ENCODE peak calls at places on chromosome 6, in ten cellular contexts. N is CD8-positive, alpha-beta memory T cell; R is right lobe of liver; A is HepG2; W is tibial artery; H is HCT116; X is testis; C is heart left ventricle; F is neuronal stem cell; D is OCI-LY7. K is an unnamed sample.

GRCh38 chr6:148779142-148779562 is 32.3 kb downstream of the UST start:
- DNase-seq in N (no peak), R (no peak), A (no peak), W (no peak), H (no peak), X (no peak), C (peak; percentile 29), F (no peak), D (no peak), K (no peak)

GRCh38 chr6:36623547-36624459 is 29.6 kb downstream of the SRSF3 start:
- DNase-seq in N (peak; percentile 83), R (peak; percentile 91), A (peak; percentile 77), W (peak; percentile 94), H (peak; percentile 58), X (peak; percentile 92), C (peak; percentile 86), F (peak; percentile 76), D (peak; percentile 83), K (peak; percentile 93)

GRCh38 chr6:132684267-132684666 is 25.3 kb upstream of the TAAR1 start:
- DNase-seq in N (no peak), R (no peak), A (no peak), W (no peak), H (no peak), X (no peak), C (no peak), F (no peak), D (no peak), K (no peak)

GRCh38 chr6:136511397-136511796 is 38.8 kb downstream of the MAP7 start:
- DNase-seq in N (no peak), R (no peak), A (no peak), W (no peak), H (no peak), X (no peak), C (no peak), F (no peak), D (no peak), K (no peak)

GRCh38 chr6:64074981-64075380 is 439.4 kb downstream of the PHF3 start:
- DNase-seq in N (no peak), R (no peak), A (no peak), W (no peak), H (no peak), X (no peak), C (no peak), F (no peak), D (no peak), K (no peak)

GRCh38 chr6:90199900-90200299 is 96.7 kb downstream of the BACH2 start:
- DNase-seq in N (no peak), R (no peak), A (no peak), W (no peak), H (no peak), X (no peak), C (no peak), F (no peak), D (no peak), K (no peak)

GRCh38 chr6:53727748-53728147 is 62.2 kb upstream of the KLHL31 start:
- DNase-seq in N (no peak), R (no peak), A (no peak), W (no peak), H (no peak), X (no peak), C (no peak), F (no peak), D (no peak), K (no peak)

GRCh38 chr6:43869792-43870659 is 100.0 kb downstream of the VEGFA start:
- DNase-seq in N (no peak), R (no peak), A (no peak), W (no peak), H (no peak), X (no peak), C (no peak), F (no peak), D (no peak), K (no peak)

GRCh38 chr6:140548379-140548778 is 1173.9 kb upstream of the CITED2 start:
- DNase-seq in N (no peak), R (no peak), A (no peak), W (no peak), H (no peak), X (no peak), C (no peak), F (no peak), D (no peak), K (no peak)

GRCh38 chr6:69871107-69871506 is 4.8 kb downstream of the COL19A1 start:
- DNase-seq in N (no peak), R (no peak), A (no peak), W (no peak), H (no peak), X (no peak), C (no peak), F (no peak), D (no peak), K (no peak)

GRCh38 chr6:53369051-53369450 is 20.3 kb upstream of the ELOVL5 start:
- DNase-seq in N (no peak), R (no peak), A (no peak), W (no peak), H (no peak), X (no peak), C (no peak), F (no peak), D (no peak), K (no peak)

GRCh38 chr6:6788394-6789020 is 200.0 kb downstream of the LY86 start:
- DNase-seq in N (no peak), R (no peak), A (no peak), W (no peak), H (no peak), X (peak; percentile 63), C (no peak), F (no peak), D (peak; percentile 12), K (no peak)

GRCh38 chr6:53934013-53934412 is 139.2 kb downstream of the LRRC1 start:
- DNase-seq in N (no peak), R (no peak), A (no peak), W (no peak), H (no peak), X (no peak), C (no peak), F (no peak), D (no peak), K (no peak)

GRCh38 chr6:72286911-72287311 is 335.0 kb upstream of the KCNQ5 start:
- DNase-seq in N (no peak), R (no peak), A (no peak), W (no peak), H (no peak), X (no peak), C (no peak), F (no peak), D (no peak), K (no peak)
- H3K27ac ChIP-seq in N (no peak overlapping the region), R (no peak overlapping the region), A (no peak overlapping the region), W (no peak overlapping the region), H (no peak overlapping the region), X (no peak overlapping the region), C (no peak overlapping the region), F (no peak overlapping the region), D (no peak overlapping the region), K (no peak overlapping the region)

DNA sequence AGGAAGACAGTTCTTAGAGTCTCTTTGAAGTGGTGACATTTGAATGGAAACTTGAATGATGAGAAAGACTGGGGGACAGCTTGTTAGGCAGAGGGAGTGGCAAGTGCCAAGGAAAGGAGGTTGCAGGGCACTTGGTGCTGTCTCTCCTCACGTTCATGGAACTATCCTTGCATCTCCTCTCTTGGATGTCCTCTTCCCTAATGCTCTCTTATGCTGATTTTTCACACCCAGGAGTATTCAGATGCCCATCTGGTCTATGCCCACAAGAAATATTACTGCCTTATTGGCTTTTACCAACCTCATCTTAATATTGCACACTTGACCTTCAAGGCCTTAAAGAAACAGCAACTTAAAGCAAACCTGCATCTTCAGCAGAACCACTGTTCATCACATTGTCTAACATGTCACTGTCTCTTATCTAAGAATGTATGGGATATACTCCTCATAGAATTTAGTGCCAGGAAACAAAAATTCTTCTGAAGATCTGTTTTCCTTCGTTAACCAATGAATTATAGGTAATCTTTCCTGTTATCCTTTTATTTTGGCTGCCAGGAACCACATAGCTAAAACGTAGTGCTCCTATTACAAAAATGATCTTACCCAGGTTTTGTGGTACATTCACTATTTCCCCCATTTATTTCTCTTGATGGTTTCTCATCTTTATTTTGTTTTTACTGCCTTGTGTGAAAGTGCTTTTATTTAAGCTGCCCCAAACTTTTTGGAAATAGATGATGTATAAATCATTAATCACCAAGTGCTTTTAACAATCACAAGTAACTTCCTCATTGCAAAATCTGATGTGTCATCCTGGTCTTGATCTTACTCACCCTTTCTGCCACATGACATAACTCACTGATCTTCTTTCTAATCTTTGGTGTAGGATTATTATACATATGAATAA is 12.8 kb downstream of the RGS17 start:
- DNase-seq in N (no peak), R (no peak), A (no peak), W (no peak), H (peak; percentile 21), X (no peak), C (no peak), F (no peak), D (no peak), K (no peak)
- H3K27ac ChIP-seq in N (no peak overlapping the region), R (no peak overlapping the region), A (no peak overlapping the region), W (no peak overlapping the region), H (no peak overlapping the region), X (no peak overlapping the region), C (no peak overlapping the region), F (no peak overlapping the region), D (no peak overlapping the region), K (no peak overlapping the region)

DNA sequence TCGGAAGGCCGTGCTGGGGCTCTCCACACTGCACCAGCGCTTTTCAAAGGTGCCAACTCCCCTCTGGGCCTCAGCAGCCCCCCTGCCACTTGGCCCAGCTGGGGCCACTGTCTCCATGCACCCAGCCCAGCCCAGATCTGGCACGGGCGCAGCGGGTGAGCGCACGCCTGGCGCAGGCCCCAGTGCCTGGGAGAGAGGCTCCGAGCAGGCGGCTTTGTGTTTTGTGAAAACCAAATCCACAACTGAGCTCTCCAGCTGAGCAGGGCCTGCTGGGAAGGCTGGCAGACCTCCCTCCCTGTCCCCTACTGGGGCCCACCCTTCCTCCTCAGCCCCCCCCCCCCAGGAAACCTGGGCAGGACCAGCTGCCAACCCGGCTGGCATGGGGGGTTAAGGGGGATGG is 17.0 kb downstream of the MDGA1 start:
- DNase-seq in N (no peak), R (no peak), A (no peak), W (peak; percentile 71), H (no peak), X (no peak), C (no peak), F (no peak), D (no peak), K (peak; percentile 65)
- H3K27ac ChIP-seq in N (no peak overlapping the region), R (no peak overlapping the region), A (no peak overlapping the region), W (peak overlapping the region; percentile 15), H (no peak overlapping the region), X (no peak overlapping the region), C (no peak overlapping the region), F (no peak overlapping the region), D (no peak overlapping the region), K (peak overlapping the region; percentile 19)

DNA sequence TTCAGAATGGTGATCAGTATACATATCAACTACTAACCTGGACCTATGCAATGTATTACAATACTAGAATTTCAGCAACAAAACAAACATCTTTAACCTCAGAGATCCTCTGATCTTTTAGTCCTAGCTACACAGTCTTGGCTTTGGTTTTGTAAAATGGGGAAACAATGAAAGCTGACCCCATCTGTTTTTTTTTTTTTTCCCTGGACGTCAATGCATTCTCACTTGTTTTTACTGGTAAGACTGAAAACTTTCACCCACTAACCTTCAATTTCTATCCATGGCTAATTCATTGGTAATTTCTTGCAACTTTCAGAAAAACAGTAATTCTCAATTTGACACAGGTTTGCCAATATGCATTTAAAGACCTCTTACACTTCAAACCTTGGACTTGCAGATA is 3.0 kb downstream of the KIF13A start:
- DNase-seq in N (no peak), R (no peak), A (no peak), W (no peak), H (no peak), X (no peak), C (no peak), F (no peak), D (no peak), K (no peak)
- H3K27ac ChIP-seq in N (no peak overlapping the region), R (no peak overlapping the region), A (no peak overlapping the region), W (peak overlapping the region; percentile 5), H (no peak overlapping the region), X (no peak overlapping the region), C (peak overlapping the region; percentile 97), F (no peak overlapping the region), D (no peak overlapping the region), K (no peak overlapping the region)